ENCODE peak calls at places on chromosome 19, in four cellular contexts. P is GM12865; E is AG09309; N is CD8-positive, alpha-beta T cell. C is an unnamed sample.
A peak's percentile ranks its signal among the peaks of the same experiment; 100 is the strongest.

GRCh38 chr19:14835011-14835410 is at the start of the genes OR7A5 and OR7C1:
- DNase-seq in P (no peak), E (no peak), N (no peak), C (no peak)

GRCh38 chr19:46713781-46714522 is 3.0 kb downstream of the PRKD2 start:
- DNase-seq in P (peak; percentile 81), E (peak; percentile 17), N (peak; percentile 71), C (peak; percentile 86)

GRCh38 chr19:44806271-44806670 is 2.6 kb upstream of the BCAM start:
- DNase-seq in P (no peak), E (no peak), N (no peak), C (no peak)

GRCh38 chr19:51333836-51334460 is 8.0 kb downstream of the VSIG10L start:
- DNase-seq in P (peak; percentile 30), E (no peak), N (no peak), C (no peak)

GRCh38 chr19:17743874-17744273 is 7.4 kb upstream of the FCHO1 start:
- DNase-seq in P (no peak), E (no peak), N (no peak), C (no peak)

GRCh38 chr19:4414144-4414799 is 11.8 kb downstream of the CHAF1A start:
- DNase-seq in P (no peak), E (no peak), N (no peak), C (no peak)

GRCh38 chr19:3645067-3645396 is 18.4 kb upstream of the CACTIN start:
- DNase-seq in P (no peak), E (no peak), N (no peak), C (no peak)

GRCh38 chr19:48720251-48720612 is 707 bp upstream of the MAMSTR start:
- DNase-seq in P (no peak), E (no peak), N (no peak), C (no peak)

GRCh38 chr19:56141416-56141992 is 417 bp downstream of the ZNF444 start:
- DNase-seq in P (peak; percentile 44), E (no peak), N (no peak), C (peak; percentile 59)

GRCh38 chr19:37079238-37079637 is 1.0 kb downstream of the ZNF420 start:
- DNase-seq in P (peak; percentile 3), E (no peak), N (no peak), C (no peak)

GRCh38 chr19:30128211-30128610 is 186.2 kb downstream of the URI1 start:
- DNase-seq in P (no peak), E (no peak), N (no peak), C (no peak)

GRCh38 chr19:29062486-29063435 is 150.2 kb downstream of the UQCRFS1 start:
- DNase-seq in P (no peak), E (no peak), N (no peak), C (no peak)

GRCh38 chr19:18233224-18233825 is 7.1 kb upstream of the PDE4C start:
- DNase-seq in P (peak; percentile 34), E (no peak), N (peak; percentile 17), C (peak; percentile 84)

GRCh38 chr19:37941820-37942515 is 35.0 kb downstream of the SIPA1L3 start:
- DNase-seq in P (no peak), E (no peak), N (no peak), C (no peak)

GRCh38 chr19:49017666-49018351 is 918 bp upstream of the LHB start:
- DNase-seq in P (peak; percentile 64), E (no peak), N (peak; percentile 58), C (peak; percentile 89)

GRCh38 chr19:42175952-42176648 is 41.4 kb downstream of the DEDD2 start:
- DNase-seq in P (no peak), E (no peak), N (no peak), C (no peak)

GRCh38 chr19:46271488-46272197 is 25.2 kb upstream of the HIF3A start:
- DNase-seq in P (peak; percentile 35), E (peak; percentile 40), N (no peak), C (no peak)

GRCh38 chr19:49182848-49183375 is 25.3 kb downstream of the TRPM4 start:
- DNase-seq in P (no peak), E (no peak), N (no peak), C (no peak)

GRCh38 chr19:45782820-45783785 is 813 bp upstream of the DMPK start:
- DNase-seq in P (no peak), E (peak; percentile 46), N (no peak), C (no peak)

GRCh38 chr19:17680235-17680722 is 7.9 kb downstream of the UNC13A start:
- DNase-seq in P (peak; percentile 78), E (peak; percentile 28), N (peak; percentile 46), C (peak; percentile 89)

GRCh38 chr19:4977299-4978174 is 8.6 kb downstream of the KDM4B start:
- DNase-seq in P (no peak), E (peak; percentile 69), N (no peak), C (no peak)

GRCh38 chr19:55244004-55244680 is 14.7 kb downstream of the PPP6R1 start:
- DNase-seq in P (no peak), E (no peak), N (no peak), C (no peak)

GRCh38 chr19:5698635-5699422 is 8.7 kb downstream of the RPL36 start:
- DNase-seq in P (peak; percentile 12), E (no peak), N (no peak), C (no peak)

GRCh38 chr19:35332817-35333216 is 3.8 kb downstream of the CD22 start:
- DNase-seq in P (peak; percentile 82), E (no peak), N (no peak), C (no peak)

GRCh38 chr19:5335101-5335500 is 5.5 kb downstream of the PTPRS start:
- DNase-seq in P (no peak), E (no peak), N (no peak), C (no peak)

GRCh38 chr19:19550454-19550842 is 12.4 kb downstream of the CILP2 start:
- DNase-seq in P (no peak), E (peak; percentile 34), N (no peak), C (no peak)

GRCh38 chr19:34482380-34483250 is 1.1 kb downstream of the WTIP start:
- DNase-seq in P (no peak), E (no peak), N (no peak), C (peak; percentile 43)

GRCh38 chr19:40512473-40513344 is 45.9 kb downstream of the SPTBN4 start:
- DNase-seq in P (no peak), E (no peak), N (no peak), C (no peak)

GRCh38 chr19:36136975-36137686 is 2.7 kb upstream of the CAPNS1 start:
- DNase-seq in P (no peak), E (no peak), N (no peak), C (no peak)

GRCh38 chr19:44356383-44357111 is at the start of gene ZNF112:
- DNase-seq in P (peak; percentile 33), E (peak; percentile 63), N (no peak), C (no peak)

GRCh38 chr19:14519860-14520407 is 1.7 kb upstream of the DNAJB1 start:
- DNase-seq in P (no peak), E (no peak), N (no peak), C (no peak)

GRCh38 chr19:45968626-45969025 is 5.0 kb downstream of the NOVA2 start:
- DNase-seq in P (no peak), E (no peak), N (no peak), C (no peak)

GRCh38 chr19:38004100-38004504 is 97.1 kb downstream of the SIPA1L3 start:
- DNase-seq in P (no peak), E (no peak), N (no peak), C (no peak)

GRCh38 chr19:48724796-48725753 is 5.5 kb upstream of the MAMSTR start:
- DNase-seq in P (peak; percentile 63), E (no peak), N (no peak), C (peak; percentile 82)

GRCh38 chr19:492091-492531 is 4.2 kb upstream of the MADCAM1 start:
- DNase-seq in P (no peak), E (no peak), N (peak; percentile 33), C (no peak)

GRCh38 chr19:46661735-46662592 is 982 bp upstream of the DACT3 start:
- DNase-seq in P (peak; percentile 86), E (peak; percentile 71), N (peak; percentile 59), C (peak; percentile 82)

GRCh38 chr19:14517840-14518505 is at the start of gene DNAJB1:
- DNase-seq in P (peak; percentile 86), E (no peak), N (peak; percentile 61), C (peak; percentile 97)

DNA sequence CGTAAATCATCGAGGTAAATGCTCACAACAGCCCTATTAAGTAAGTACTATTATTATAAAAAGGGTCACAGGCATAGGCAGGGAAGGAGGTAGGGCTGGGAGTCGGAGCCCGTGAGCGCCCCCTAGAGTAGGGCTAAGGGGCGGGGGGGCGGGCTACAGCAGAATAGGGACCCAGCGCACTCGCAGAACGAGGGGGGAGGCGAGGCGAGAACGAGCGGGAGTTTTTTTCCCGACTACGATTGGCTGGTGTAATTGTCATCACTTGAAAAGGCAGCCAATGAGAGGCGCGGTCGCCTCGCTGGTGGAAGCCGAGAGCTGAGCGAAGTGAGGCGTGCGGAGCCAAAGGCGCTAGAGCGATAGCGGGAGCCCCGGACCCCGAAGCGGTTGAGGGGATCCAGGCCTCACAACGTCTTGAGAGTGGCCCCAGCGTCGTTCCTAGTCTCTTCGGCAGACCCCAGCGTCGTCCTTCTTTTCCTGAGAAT is 24.2 kb downstream of the KEAP1 start:
- DNase-seq in P (peak; percentile 58), E (no peak), N (peak; percentile 81), C (peak; percentile 71)
- TF ChIP-seq CTCF in P (peak; percentile 37), E (peak; percentile 39), N (peak; percentile 74), C (peak; percentile 34)

GRCh38 chr19:12788682-12789097 is 2.6 kb upstream of the JUNB start:
- DNase-seq in P (peak; percentile 93), E (no peak), N (no peak), C (peak; percentile 89)
- TF ChIP-seq CTCF in P (no peak), E (no peak), N (no peak), C (peak; percentile 7)

DNA sequence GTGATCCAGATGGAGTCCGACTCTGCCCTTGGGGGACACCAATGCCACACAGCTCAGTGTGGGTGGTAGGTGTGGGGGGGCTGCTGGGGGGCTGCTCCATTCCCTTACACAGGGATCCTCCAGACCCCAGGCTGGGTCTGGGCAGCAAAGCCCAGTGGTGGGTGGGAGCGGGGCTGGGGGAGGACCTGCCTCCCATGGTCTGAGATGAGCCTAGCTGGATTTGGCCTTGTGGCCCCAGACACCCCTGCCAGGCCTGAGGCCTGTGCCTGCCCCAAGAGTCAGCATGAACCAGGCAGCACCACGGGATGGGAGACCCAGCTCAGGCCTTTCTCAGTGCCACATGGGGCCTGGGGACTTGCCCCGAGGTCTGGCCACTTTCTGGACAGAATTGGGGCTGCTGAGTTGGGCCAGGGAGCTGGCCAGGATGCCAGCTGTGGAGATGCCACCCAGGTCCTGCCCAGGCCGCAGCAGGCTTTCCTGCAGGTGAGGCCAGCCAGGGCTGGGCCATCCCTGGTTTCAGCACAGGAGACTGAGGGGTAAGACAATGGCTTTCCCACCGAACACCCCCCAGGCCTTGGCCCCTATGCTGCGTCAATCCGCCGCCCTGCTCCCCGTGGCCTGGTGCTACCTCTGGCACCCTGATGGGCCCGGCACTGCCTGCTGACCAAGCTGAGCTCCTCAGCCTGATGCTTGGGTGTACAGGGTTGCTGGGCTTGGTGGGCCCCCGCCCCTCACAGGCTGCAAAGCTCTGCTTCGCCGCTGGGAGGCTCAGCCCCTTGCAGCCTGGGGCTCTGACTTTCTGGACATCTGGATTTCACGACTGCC is 24.2 kb downstream of the CEBPG start:
- DNase-seq in P (no peak), E (no peak), N (no peak), C (no peak)
- TF ChIP-seq CTCF in P (no peak), E (no peak), N (no peak), C (no peak)

GRCh38 chr19:1855040-1855827 is 7.0 kb upstream of the REXO1 start:
- DNase-seq in P (peak; percentile 94), E (no peak), N (peak; percentile 76), C (peak; percentile 96)

GRCh38 chr19:1854542-1855039 is 6.3 kb upstream of the REXO1 start:
- DNase-seq in P (no peak), E (no peak), N (no peak), C (no peak)

GRCh38 chr19:1856345-1856697 is 7.1 kb downstream of the KLF16 start:
- DNase-seq in P (no peak), E (no peak), N (no peak), C (no peak)

GRCh38 chr19:1856698-1857603 is 6.4 kb downstream of the KLF16 start:
- DNase-seq in P (peak; percentile 84), E (no peak), N (no peak), C (peak; percentile 89)

GRCh38 chr19:1855828-1856255 is 7.5 kb downstream of the KLF16 start:
- DNase-seq in P (peak; percentile 57), E (no peak), N (no peak), C (no peak)
- TF ChIP-seq CTCF in P (no peak), E (no peak), N (no peak), C (no peak)

C was measured in GM13977.